ENCODE peak calls at places on chromosome 10, in four cellular contexts. J is MCF 10A, T is cardiac fibroblast, L is OCI-LY7. A is an unnamed sample.

GRCh38 chr10:86857097-86857825 is 100.2 kb downstream of the MMRN2 start:
- DNase-seq in J (no peak), T (peak; percentile 65), L (no peak), A (peak; percentile 34)

GRCh38 chr10:127882801-127883459 is 9.8 kb downstream of the CLRN3 start:
- DNase-seq in J (no peak), T (no peak), L (no peak), A (no peak)

GRCh38 chr10:944034-944831 is 12.7 kb upstream of the LARP4B start:
- DNase-seq in J (no peak), T (peak; percentile 46), L (no peak), A (peak; percentile 40)

GRCh38 chr10:130974171-130974570 is 337.4 kb downstream of the TCERG1L start:
- DNase-seq in J (no peak), T (no peak), L (no peak), A (no peak)

GRCh38 chr10:2079603-2080078 is 342.3 kb upstream of the ADARB2 start:
- DNase-seq in J (no peak), T (no peak), L (no peak), A (no peak)

GRCh38 chr10:86162696-86163400 is 203.7 kb downstream of the GRID1 start:
- DNase-seq in J (no peak), T (no peak), L (no peak), A (no peak)

GRCh38 chr10:123323884-123324283 is 169.7 kb downstream of the BUB3 start:
- DNase-seq in J (no peak), T (no peak), L (no peak), A (no peak)

GRCh38 chr10:109727436-109727835 is 195.9 kb downstream of the XPNPEP1 start:
- DNase-seq in J (no peak), T (no peak), L (no peak), A (no peak)

GRCh38 chr10:119652361-119652760 is 1.2 kb downstream of the BAG3 start:
- DNase-seq in J (peak; percentile 69), T (peak; percentile 72), L (peak; percentile 46), A (peak; percentile 79)

GRCh38 chr10:25522946-25523608 is 348.3 kb downstream of the GPR158 start:
- DNase-seq in J (peak; percentile 53), T (peak; percentile 31), L (no peak), A (peak; percentile 61)
- TF ChIP-seq CTCF in J (peak; percentile 19), T (peak; percentile 65), L (peak; percentile 25), A (peak; percentile 84)

GRCh38 chr10:13612654-13613373 is 26.0 kb downstream of the PRPF18 start:
- DNase-seq in J (no peak), T (no peak), L (no peak), A (no peak)

GRCh38 chr10:13615650-13616049 is 28.9 kb downstream of the PRPF18 start:
- DNase-seq in J (no peak), T (no peak), L (no peak), A (no peak)

GRCh38 chr10:13614530-13615332 is 28.0 kb downstream of the PRPF18 start:
- DNase-seq in J (peak; percentile 53), T (peak; percentile 29), L (no peak), A (no peak)

GRCh38 chr10:13617146-13617545 is 30.4 kb downstream of the PRPF18 start:
- DNase-seq in J (no peak), T (no peak), L (no peak), A (no peak)

GRCh38 chr10:13613519-13613918 is 26.8 kb downstream of the PRPF18 start:
- DNase-seq in J (peak; percentile 8), T (peak; percentile 74), L (no peak), A (peak; percentile 30)
- TF ChIP-seq CTCF in J (peak; percentile 17), T (peak; percentile 47), L (peak; percentile 36), A (no peak)

GRCh38 chr10:5424751-5425150 is 12.4 kb downstream of the NET1 start:
- DNase-seq in J (no peak), T (no peak), L (no peak), A (no peak)
- TF ChIP-seq CTCF in J (no peak), T (no peak), L (no peak), A (no peak)

GRCh38 chr10:68231106-68231901 is 609 bp downstream of the ATOH7 start:
- DNase-seq in J (peak; percentile 43), T (peak; percentile 64), L (peak; percentile 78), A (peak; percentile 27)
- TF ChIP-seq CTCF in J (no peak), T (no peak), L (no peak), A (peak; percentile 32)

GRCh38 chr10:106278385-106278784 is 886.1 kb downstream of the SORCS1 start:
- DNase-seq in J (peak; percentile 21), T (peak; percentile 7), L (no peak), A (no peak)
- TF ChIP-seq CTCF in J (no peak), T (no peak), L (no peak), A (no peak)

GRCh38 chr10:15324611-15325010 is 46.5 kb downstream of the FAM171A1 start:
- DNase-seq in J (no peak), T (no peak), L (no peak), A (no peak)
- TF ChIP-seq CTCF in J (no peak), T (no peak), L (no peak), A (no peak)

DNA sequence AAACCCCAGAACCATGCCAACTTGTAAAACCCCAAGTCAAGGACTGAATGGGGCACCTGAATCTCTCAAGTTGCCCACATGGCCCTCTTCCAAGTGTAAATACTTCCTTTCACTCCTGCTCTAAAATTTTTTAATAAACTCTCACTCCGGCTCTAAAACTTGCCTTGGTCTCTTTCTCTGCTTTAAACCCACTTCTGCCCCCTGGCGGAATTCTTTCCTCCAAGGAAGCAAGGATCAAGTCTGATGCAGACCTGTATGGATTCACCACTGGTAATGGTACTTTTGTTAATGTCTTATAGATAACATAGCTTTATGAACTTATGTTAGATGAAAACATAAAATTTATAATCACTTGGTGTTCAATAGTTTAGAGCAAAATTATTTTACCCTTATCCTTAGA is 33.8 kb downstream of the SLC16A9 start:
- DNase-seq in J (peak; percentile 20), T (peak; percentile 6), L (peak; percentile 30), A (no peak)
- TF ChIP-seq CTCF in J (no peak), T (peak; percentile 19), L (peak; percentile 74), A (no peak)

DNA sequence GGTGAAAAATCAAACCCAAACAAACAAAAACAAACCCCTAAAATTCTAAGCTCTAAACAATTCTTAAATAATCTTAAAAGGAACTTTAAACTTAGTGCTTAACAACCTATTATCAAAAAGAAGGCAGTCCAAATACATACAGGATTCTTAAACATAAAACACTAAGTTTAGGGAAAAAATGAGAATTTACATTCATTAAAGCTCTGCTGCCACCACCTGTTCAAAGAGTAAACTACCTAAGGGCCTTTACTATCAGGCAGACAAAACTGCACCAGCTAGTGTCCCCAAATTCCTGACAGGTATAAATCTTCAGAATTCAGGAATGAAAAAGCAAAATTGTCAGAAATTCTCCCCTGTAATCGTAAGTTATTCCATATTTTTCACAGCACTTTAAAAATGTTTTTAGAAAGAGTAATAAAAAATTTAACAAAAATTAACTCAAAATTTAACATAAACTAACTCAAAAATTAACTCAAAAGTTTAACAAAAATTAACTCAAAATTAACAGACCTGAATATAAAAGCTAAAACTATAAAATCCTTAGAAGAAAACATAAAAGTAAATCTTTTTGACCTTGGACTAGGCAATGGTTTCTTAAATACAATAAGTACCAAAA is 55.1 kb downstream of the PDZD8 start:
- DNase-seq in J (peak; percentile 42), T (peak; percentile 52), L (peak; percentile 27), A (peak; percentile 28)
- TF ChIP-seq CTCF in J (peak; percentile 61), T (peak; percentile 52), L (peak; percentile 86), A (peak; percentile 32)